ENCODE peak calls at places on chromosomes 1 and 21, in ten cellular contexts. One of them, this sample, is unnamed. For H3K4me1, the result is how much of the 10 kb centered on the place peaks cover.

GRCh38 chr1:94702440-94702810 is 117.7 kb upstream of the SLC44A3 start:
- DNase-seq in spleen: no peak
- DNase-seq in OCI-LY7: no peak
- DNase-seq in neural progenitor cell: no peak
- DNase-seq in pancreas: no peak
- DNase-seq in left ventricle myocardium inferior: no peak
- DNase-seq in upper lobe of right lung: no peak
- DNase-seq in H9: no peak
- DNase-seq in body of pancreas: peak
- DNase-seq in lower lobe of right lung: no peak
- DNase-seq in this sample: no peak

GRCh38 chr1:60066001-60066400 is 7.6 kb downstream of the C1orf87 start:
- DNase-seq in spleen: no peak
- DNase-seq in OCI-LY7: no peak
- DNase-seq in neural progenitor cell: no peak
- DNase-seq in pancreas: no peak
- DNase-seq in left ventricle myocardium inferior: no peak
- DNase-seq in upper lobe of right lung: no peak
- DNase-seq in H9: no peak
- DNase-seq in body of pancreas: no peak
- DNase-seq in lower lobe of right lung: no peak
- DNase-seq in this sample: peak

GRCh38 chr1:229907884-229908633 is 159.0 kb upstream of the GALNT2 start:
- DNase-seq in spleen: no peak
- DNase-seq in OCI-LY7: no peak
- DNase-seq in neural progenitor cell: no peak
- DNase-seq in pancreas: no peak
- DNase-seq in left ventricle myocardium inferior: no peak
- DNase-seq in upper lobe of right lung: no peak
- DNase-seq in H9: no peak
- DNase-seq in body of pancreas: no peak
- DNase-seq in lower lobe of right lung: no peak
- DNase-seq in this sample: no peak

GRCh38 chr1:222654849-222655248 is 37.0 kb downstream of the MIA3 start:
- DNase-seq in spleen: peak
- DNase-seq in OCI-LY7: peak
- DNase-seq in neural progenitor cell: no peak
- DNase-seq in pancreas: no peak
- DNase-seq in left ventricle myocardium inferior: no peak
- DNase-seq in upper lobe of right lung: no peak
- DNase-seq in H9: no peak
- DNase-seq in body of pancreas: no peak
- DNase-seq in lower lobe of right lung: peak
- DNase-seq in this sample: peak

GRCh38 chr21:32389337-32390015 is 3.3 kb downstream of the URB1 start:
- DNase-seq in spleen: peak
- DNase-seq in OCI-LY7: no peak
- DNase-seq in neural progenitor cell: no peak
- DNase-seq in pancreas: no peak
- DNase-seq in left ventricle myocardium inferior: no peak
- DNase-seq in upper lobe of right lung: no peak
- DNase-seq in H9: no peak
- DNase-seq in body of pancreas: no peak
- DNase-seq in lower lobe of right lung: no peak
- DNase-seq in this sample: peak

GRCh38 chr1:76802094-76802493 is 65.2 kb upstream of the ST6GALNAC5 start:
- DNase-seq in spleen: no peak
- DNase-seq in OCI-LY7: no peak
- DNase-seq in neural progenitor cell: no peak
- DNase-seq in pancreas: no peak
- DNase-seq in left ventricle myocardium inferior: no peak
- DNase-seq in upper lobe of right lung: no peak
- DNase-seq in H9: no peak
- DNase-seq in body of pancreas: no peak
- DNase-seq in lower lobe of right lung: no peak
- DNase-seq in this sample: no peak

GRCh38 chr1:45012639-45013278 is 705 bp downstream of the UROD start:
- DNase-seq in spleen: peak
- DNase-seq in OCI-LY7: no peak
- DNase-seq in neural progenitor cell: peak
- DNase-seq in pancreas: peak
- DNase-seq in left ventricle myocardium inferior: peak
- DNase-seq in upper lobe of right lung: peak
- DNase-seq in H9: peak
- DNase-seq in body of pancreas: peak
- DNase-seq in lower lobe of right lung: peak
- DNase-seq in this sample: peak

GRCh38 chr1:65339866-65340483 is 30.6 kb downstream of the DNAJC6 start:
- DNase-seq in spleen: no peak
- DNase-seq in OCI-LY7: no peak
- DNase-seq in neural progenitor cell: no peak
- DNase-seq in pancreas: no peak
- DNase-seq in left ventricle myocardium inferior: no peak
- DNase-seq in upper lobe of right lung: no peak
- DNase-seq in H9: no peak
- DNase-seq in body of pancreas: no peak
- DNase-seq in lower lobe of right lung: no peak
- DNase-seq in this sample: peak

GRCh38 chr1:93692451-93692861 is 10.8 kb upstream of the BCAR3 start:
- DNase-seq in spleen: no peak
- DNase-seq in OCI-LY7: no peak
- DNase-seq in neural progenitor cell: no peak
- DNase-seq in pancreas: no peak
- DNase-seq in left ventricle myocardium inferior: no peak
- DNase-seq in upper lobe of right lung: peak
- DNase-seq in H9: no peak
- DNase-seq in body of pancreas: no peak
- DNase-seq in lower lobe of right lung: no peak
- DNase-seq in this sample: no peak

GRCh38 chr1:65002508-65003315 is 36.4 kb upstream of the JAK1 start:
- DNase-seq in spleen: peak
- DNase-seq in OCI-LY7: no peak
- DNase-seq in neural progenitor cell: peak
- DNase-seq in pancreas: peak
- DNase-seq in left ventricle myocardium inferior: peak
- DNase-seq in upper lobe of right lung: peak
- DNase-seq in H9: peak
- DNase-seq in body of pancreas: peak
- DNase-seq in lower lobe of right lung: peak
- DNase-seq in this sample: peak

GRCh38 chr1:172515927-172516326 is 17.0 kb upstream of the SUCO start:
- DNase-seq in spleen: no peak
- DNase-seq in OCI-LY7: no peak
- DNase-seq in neural progenitor cell: no peak
- DNase-seq in pancreas: no peak
- DNase-seq in left ventricle myocardium inferior: no peak
- DNase-seq in upper lobe of right lung: no peak
- DNase-seq in H9: no peak
- DNase-seq in body of pancreas: no peak
- DNase-seq in lower lobe of right lung: no peak
- DNase-seq in this sample: no peak

GRCh38 chr1:68675336-68675735 is 178.5 kb upstream of the DEPDC1 start:
- DNase-seq in spleen: no peak
- DNase-seq in OCI-LY7: no peak
- DNase-seq in neural progenitor cell: no peak
- DNase-seq in pancreas: no peak
- DNase-seq in left ventricle myocardium inferior: no peak
- DNase-seq in upper lobe of right lung: no peak
- DNase-seq in H9: no peak
- DNase-seq in body of pancreas: no peak
- DNase-seq in lower lobe of right lung: no peak
- DNase-seq in this sample: peak

GRCh38 chr1:179059185-179059483 is 22.7 kb upstream of the TOR3A start:
- DNase-seq in spleen: no peak
- DNase-seq in OCI-LY7: no peak
- DNase-seq in neural progenitor cell: no peak
- DNase-seq in pancreas: no peak
- DNase-seq in left ventricle myocardium inferior: no peak
- DNase-seq in upper lobe of right lung: no peak
- DNase-seq in H9: no peak
- DNase-seq in body of pancreas: no peak
- DNase-seq in lower lobe of right lung: no peak
- DNase-seq in this sample: no peak

GRCh38 chr1:226023735-226024134 is 24.6 kb upstream of the SDE2 start:
- DNase-seq in spleen: no peak
- DNase-seq in OCI-LY7: no peak
- DNase-seq in neural progenitor cell: no peak
- DNase-seq in pancreas: no peak
- DNase-seq in left ventricle myocardium inferior: no peak
- DNase-seq in upper lobe of right lung: no peak
- DNase-seq in H9: no peak
- DNase-seq in body of pancreas: no peak
- DNase-seq in lower lobe of right lung: no peak
- DNase-seq in this sample: no peak

GRCh38 chr21:35525443-35525842 is 476.3 kb upstream of the RUNX1 start:
- DNase-seq in spleen: no peak
- DNase-seq in OCI-LY7: peak
- DNase-seq in neural progenitor cell: no peak
- DNase-seq in pancreas: no peak
- DNase-seq in left ventricle myocardium inferior: no peak
- DNase-seq in upper lobe of right lung: no peak
- DNase-seq in H9: no peak
- DNase-seq in body of pancreas: no peak
- DNase-seq in lower lobe of right lung: no peak
- DNase-seq in this sample: no peak

GRCh38 chr1:203628997-203629508 is 2.4 kb downstream of the ATP2B4 start:
- DNase-seq in spleen: no peak
- DNase-seq in OCI-LY7: peak
- DNase-seq in neural progenitor cell: no peak
- DNase-seq in pancreas: no peak
- DNase-seq in left ventricle myocardium inferior: no peak
- DNase-seq in upper lobe of right lung: no peak
- DNase-seq in H9: no peak
- DNase-seq in body of pancreas: no peak
- DNase-seq in lower lobe of right lung: no peak
- DNase-seq in this sample: no peak

GRCh38 chr1:228083871-228084278 is 1.4 kb downstream of the ARF1 start:
- DNase-seq in spleen: peak
- DNase-seq in OCI-LY7: no peak
- DNase-seq in neural progenitor cell: peak
- DNase-seq in pancreas: no peak
- DNase-seq in left ventricle myocardium inferior: no peak
- DNase-seq in upper lobe of right lung: peak
- DNase-seq in H9: no peak
- DNase-seq in body of pancreas: no peak
- DNase-seq in lower lobe of right lung: peak
- DNase-seq in this sample: no peak
- H3K4me1 ChIP-seq in spleen: half or more
- H3K4me1 ChIP-seq in OCI-LY7: under half
- H3K4me1 ChIP-seq in neural progenitor cell: under half
- H3K4me1 ChIP-seq in pancreas: under half
- H3K4me1 ChIP-seq in left ventricle myocardium inferior: half or more
- H3K4me1 ChIP-seq in upper lobe of right lung: half or more
- H3K4me1 ChIP-seq in H9: under half
- H3K4me1 ChIP-seq in body of pancreas: half or more
- H3K4me1 ChIP-seq in lower lobe of right lung: half or more
- H3K4me1 ChIP-seq in this sample: half or more

GRCh38 chr1:112818990-112819689 is 104.0 kb upstream of the PPM1J start:
- DNase-seq in spleen: no peak
- DNase-seq in OCI-LY7: no peak
- DNase-seq in neural progenitor cell: no peak
- DNase-seq in pancreas: no peak
- DNase-seq in left ventricle myocardium inferior: no peak
- DNase-seq in upper lobe of right lung: no peak
- DNase-seq in H9: no peak
- DNase-seq in body of pancreas: no peak
- DNase-seq in lower lobe of right lung: no peak
- DNase-seq in this sample: peak
- H3K4me1 ChIP-seq in spleen: under half
- H3K4me1 ChIP-seq in OCI-LY7: under half
- H3K4me1 ChIP-seq in neural progenitor cell: under half
- H3K4me1 ChIP-seq in pancreas: under half
- H3K4me1 ChIP-seq in left ventricle myocardium inferior: under half
- H3K4me1 ChIP-seq in upper lobe of right lung: under half
- H3K4me1 ChIP-seq in H9: under half
- H3K4me1 ChIP-seq in body of pancreas: under half
- H3K4me1 ChIP-seq in lower lobe of right lung: under half
- H3K4me1 ChIP-seq in this sample: under half

GRCh38 chr1:2316451-2316940 is 74.9 kb downstream of the MORN1 start:
- DNase-seq in spleen: no peak
- DNase-seq in OCI-LY7: no peak
- DNase-seq in neural progenitor cell: no peak
- DNase-seq in pancreas: no peak
- DNase-seq in left ventricle myocardium inferior: no peak
- DNase-seq in upper lobe of right lung: no peak
- DNase-seq in H9: no peak
- DNase-seq in body of pancreas: no peak
- DNase-seq in lower lobe of right lung: no peak
- DNase-seq in this sample: peak
- H3K4me1 ChIP-seq in spleen: half or more
- H3K4me1 ChIP-seq in OCI-LY7: under half
- H3K4me1 ChIP-seq in neural progenitor cell: under half
- H3K4me1 ChIP-seq in pancreas: under half
- H3K4me1 ChIP-seq in left ventricle myocardium inferior: half or more
- H3K4me1 ChIP-seq in upper lobe of right lung: under half
- H3K4me1 ChIP-seq in H9: under half
- H3K4me1 ChIP-seq in body of pancreas: under half
- H3K4me1 ChIP-seq in lower lobe of right lung: half or more
- H3K4me1 ChIP-seq in this sample: under half

DNA sequence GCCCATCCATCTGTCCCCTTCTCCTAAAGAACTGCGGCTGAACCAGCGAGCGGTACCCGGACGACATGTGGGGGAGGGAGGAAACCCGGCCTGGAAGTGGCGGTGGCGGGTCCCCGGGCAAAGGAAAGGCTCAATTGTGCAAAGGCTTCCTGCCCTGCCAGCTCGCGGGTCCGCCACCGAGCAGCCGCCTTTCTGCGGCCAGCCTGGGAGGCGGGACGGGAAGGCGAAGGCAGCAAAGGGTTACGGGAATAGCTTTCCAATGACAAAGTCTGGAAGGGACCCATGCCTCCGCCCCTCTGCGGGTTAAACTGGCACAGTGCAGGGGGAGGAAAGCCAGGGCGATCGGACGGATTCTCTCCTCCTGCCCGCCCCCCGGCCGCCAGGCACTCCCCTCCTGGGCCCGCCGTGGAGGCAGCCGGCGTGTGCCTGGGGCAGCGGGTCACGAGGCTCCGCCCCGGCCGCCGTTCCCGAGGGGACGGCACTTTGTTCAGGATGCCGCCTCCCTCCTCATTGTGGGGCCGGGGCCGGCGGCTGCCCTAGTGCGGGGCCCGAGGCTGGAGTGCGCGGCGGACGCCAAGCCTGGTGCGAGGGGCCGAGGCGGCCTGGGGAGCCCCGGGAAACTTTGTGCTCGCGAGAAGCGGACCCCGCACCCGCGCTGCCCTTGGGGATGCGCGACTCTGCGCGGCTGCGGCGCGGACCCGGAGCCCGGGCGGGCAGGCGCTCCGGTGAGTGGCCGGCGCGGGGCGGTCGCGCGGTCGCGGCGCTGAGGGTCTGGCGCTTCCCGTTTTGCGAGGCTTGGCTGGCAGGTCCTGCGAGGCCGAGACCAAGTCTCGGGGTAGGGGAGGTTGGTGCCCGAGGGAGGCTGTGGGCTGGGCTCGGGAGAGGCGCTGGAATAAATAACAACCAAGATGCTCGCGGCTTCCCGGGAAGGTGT is at the start of gene NAV1:
- DNase-seq in spleen: peak
- DNase-seq in OCI-LY7: no peak
- DNase-seq in neural progenitor cell: peak
- DNase-seq in pancreas: peak
- DNase-seq in left ventricle myocardium inferior: peak
- DNase-seq in upper lobe of right lung: peak
- DNase-seq in H9: peak
- DNase-seq in body of pancreas: peak
- DNase-seq in lower lobe of right lung: peak
- DNase-seq in this sample: peak
- H3K4me1 ChIP-seq in spleen: half or more
- H3K4me1 ChIP-seq in OCI-LY7: under half
- H3K4me1 ChIP-seq in neural progenitor cell: under half
- H3K4me1 ChIP-seq in pancreas: under half
- H3K4me1 ChIP-seq in left ventricle myocardium inferior: half or more
- H3K4me1 ChIP-seq in upper lobe of right lung: under half
- H3K4me1 ChIP-seq in H9: under half
- H3K4me1 ChIP-seq in body of pancreas: under half
- H3K4me1 ChIP-seq in lower lobe of right lung: half or more
- H3K4me1 ChIP-seq in this sample: half or more

This sample was measured in astrocyte.